ENCODE peak calls at places on chromosomes 16 and 17, in nine cellular contexts. One of them, this sample, is unnamed.

GRCh38 chr17:43125967-43126910 is 1.1 kb upstream of the BRCA1 start:
- DNase-seq in NCI-H345: no peak
- DNase-seq in hepatocyte: no peak
- DNase-seq in AG10803: no peak
- DNase-seq in stimulated activated naive CD8-positive, alpha-beta T cell treated with anti-CD3 and anti-CD28 coated beads, Interleukin-15, amount 100 ng/mL, for 72 hours: peak; percentile 5
- DNase-seq in lower lobe of right lung: no peak
- DNase-seq in choroid plexus epithelial cell: no peak
- DNase-seq in GM12878: no peak
- DNase-seq in epithelial cell of esophagus: no peak
- DNase-seq in this sample: peak; percentile 82

GRCh38 chr17:76479515-76480048 is 12.2 kb downstream of the AANAT start:
- DNase-seq in NCI-H345: no peak
- DNase-seq in hepatocyte: no peak
- DNase-seq in AG10803: no peak
- DNase-seq in stimulated activated naive CD8-positive, alpha-beta T cell treated with anti-CD3 and anti-CD28 coated beads, Interleukin-15, amount 100 ng/mL, for 72 hours: no peak
- DNase-seq in lower lobe of right lung: no peak
- DNase-seq in choroid plexus epithelial cell: no peak
- DNase-seq in GM12878: no peak
- DNase-seq in epithelial cell of esophagus: no peak
- DNase-seq in this sample: no peak

GRCh38 chr17:56678249-56679144 is 85.0 kb downstream of the NOG start:
- DNase-seq in NCI-H345: no peak
- DNase-seq in hepatocyte: peak; percentile 41
- DNase-seq in AG10803: no peak
- DNase-seq in stimulated activated naive CD8-positive, alpha-beta T cell treated with anti-CD3 and anti-CD28 coated beads, Interleukin-15, amount 100 ng/mL, for 72 hours: no peak
- DNase-seq in lower lobe of right lung: no peak
- DNase-seq in choroid plexus epithelial cell: no peak
- DNase-seq in GM12878: no peak
- DNase-seq in epithelial cell of esophagus: no peak
- DNase-seq in this sample: no peak

GRCh38 chr17:69972251-69972650 is 102.8 kb upstream of the KCNJ16 start:
- DNase-seq in NCI-H345: no peak
- DNase-seq in hepatocyte: no peak
- DNase-seq in AG10803: peak; percentile 55
- DNase-seq in stimulated activated naive CD8-positive, alpha-beta T cell treated with anti-CD3 and anti-CD28 coated beads, Interleukin-15, amount 100 ng/mL, for 72 hours: no peak
- DNase-seq in lower lobe of right lung: no peak
- DNase-seq in choroid plexus epithelial cell: no peak
- DNase-seq in GM12878: no peak
- DNase-seq in epithelial cell of esophagus: no peak
- DNase-seq in this sample: no peak

GRCh38 chr17:8371786-8372185 is 4.7 kb downstream of the KRABD2 start:
- DNase-seq in NCI-H345: no peak
- DNase-seq in hepatocyte: no peak
- DNase-seq in AG10803: no peak
- DNase-seq in stimulated activated naive CD8-positive, alpha-beta T cell treated with anti-CD3 and anti-CD28 coated beads, Interleukin-15, amount 100 ng/mL, for 72 hours: no peak
- DNase-seq in lower lobe of right lung: no peak
- DNase-seq in choroid plexus epithelial cell: no peak
- DNase-seq in GM12878: no peak
- DNase-seq in epithelial cell of esophagus: no peak
- DNase-seq in this sample: no peak

GRCh38 chr17:68172461-68172954 is 75.3 kb upstream of the AMZ2 start:
- DNase-seq in NCI-H345: peak; percentile 72
- DNase-seq in hepatocyte: peak; percentile 81
- DNase-seq in AG10803: peak; percentile 47
- DNase-seq in stimulated activated naive CD8-positive, alpha-beta T cell treated with anti-CD3 and anti-CD28 coated beads, Interleukin-15, amount 100 ng/mL, for 72 hours: peak; percentile 59
- DNase-seq in lower lobe of right lung: peak; percentile 72
- DNase-seq in choroid plexus epithelial cell: peak; percentile 71
- DNase-seq in GM12878: no peak
- DNase-seq in epithelial cell of esophagus: peak; percentile 62
- DNase-seq in this sample: peak; percentile 32

GRCh38 chr17:1546292-1546922 is 16.2 kb downstream of the PITPNA start:
- DNase-seq in NCI-H345: no peak
- DNase-seq in hepatocyte: no peak
- DNase-seq in AG10803: peak; percentile 19
- DNase-seq in stimulated activated naive CD8-positive, alpha-beta T cell treated with anti-CD3 and anti-CD28 coated beads, Interleukin-15, amount 100 ng/mL, for 72 hours: no peak
- DNase-seq in lower lobe of right lung: no peak
- DNase-seq in choroid plexus epithelial cell: no peak
- DNase-seq in GM12878: no peak
- DNase-seq in epithelial cell of esophagus: no peak
- DNase-seq in this sample: no peak

GRCh38 chr16:85145188-85145587 is 32.9 kb upstream of the CIBAR2 start:
- DNase-seq in NCI-H345: no peak
- DNase-seq in hepatocyte: no peak
- DNase-seq in AG10803: no peak
- DNase-seq in stimulated activated naive CD8-positive, alpha-beta T cell treated with anti-CD3 and anti-CD28 coated beads, Interleukin-15, amount 100 ng/mL, for 72 hours: no peak
- DNase-seq in lower lobe of right lung: no peak
- DNase-seq in choroid plexus epithelial cell: no peak
- DNase-seq in GM12878: no peak
- DNase-seq in epithelial cell of esophagus: no peak
- DNase-seq in this sample: no peak

GRCh38 chr16:2468725-2469398 is 2.2 kb upstream of the NTN3 start:
- DNase-seq in NCI-H345: peak; percentile 98
- DNase-seq in hepatocyte: no peak
- DNase-seq in AG10803: no peak
- DNase-seq in stimulated activated naive CD8-positive, alpha-beta T cell treated with anti-CD3 and anti-CD28 coated beads, Interleukin-15, amount 100 ng/mL, for 72 hours: no peak
- DNase-seq in lower lobe of right lung: no peak
- DNase-seq in choroid plexus epithelial cell: no peak
- DNase-seq in GM12878: peak; percentile 49
- DNase-seq in epithelial cell of esophagus: no peak
- DNase-seq in this sample: no peak

GRCh38 chr16:69187387-69187890 is 475 bp downstream of the SNTB2 start:
- DNase-seq in NCI-H345: peak; percentile 14
- DNase-seq in hepatocyte: peak; percentile 76
- DNase-seq in AG10803: peak; percentile 43
- DNase-seq in stimulated activated naive CD8-positive, alpha-beta T cell treated with anti-CD3 and anti-CD28 coated beads, Interleukin-15, amount 100 ng/mL, for 72 hours: peak; percentile 47
- DNase-seq in lower lobe of right lung: peak; percentile 79
- DNase-seq in choroid plexus epithelial cell: no peak
- DNase-seq in GM12878: no peak
- DNase-seq in epithelial cell of esophagus: peak; percentile 46
- DNase-seq in this sample: no peak

GRCh38 chr16:62903961-62904502 is 867.8 kb upstream of the CDH8 start:
- DNase-seq in NCI-H345: no peak
- DNase-seq in hepatocyte: no peak
- DNase-seq in AG10803: no peak
- DNase-seq in stimulated activated naive CD8-positive, alpha-beta T cell treated with anti-CD3 and anti-CD28 coated beads, Interleukin-15, amount 100 ng/mL, for 72 hours: no peak
- DNase-seq in lower lobe of right lung: no peak
- DNase-seq in choroid plexus epithelial cell: no peak
- DNase-seq in GM12878: no peak
- DNase-seq in epithelial cell of esophagus: no peak
- DNase-seq in this sample: no peak

GRCh38 chr17:50708050-50709000 is 611 bp upstream of the ANKRD40 start:
- DNase-seq in NCI-H345: no peak
- DNase-seq in hepatocyte: no peak
- DNase-seq in AG10803: peak; percentile 32
- DNase-seq in stimulated activated naive CD8-positive, alpha-beta T cell treated with anti-CD3 and anti-CD28 coated beads, Interleukin-15, amount 100 ng/mL, for 72 hours: no peak
- DNase-seq in lower lobe of right lung: no peak
- DNase-seq in choroid plexus epithelial cell: peak; percentile 59
- DNase-seq in GM12878: peak; percentile 17
- DNase-seq in epithelial cell of esophagus: no peak
- DNase-seq in this sample: no peak

GRCh38 chr16:55279598-55279997 is 44.4 kb upstream of the IRX6 start:
- DNase-seq in NCI-H345: no peak
- DNase-seq in hepatocyte: no peak
- DNase-seq in AG10803: no peak
- DNase-seq in stimulated activated naive CD8-positive, alpha-beta T cell treated with anti-CD3 and anti-CD28 coated beads, Interleukin-15, amount 100 ng/mL, for 72 hours: no peak
- DNase-seq in lower lobe of right lung: no peak
- DNase-seq in choroid plexus epithelial cell: no peak
- DNase-seq in GM12878: no peak
- DNase-seq in epithelial cell of esophagus: no peak
- DNase-seq in this sample: no peak

GRCh38 chr17:46044286-46044928 is 45.4 kb downstream of the STH start:
- DNase-seq in NCI-H345: peak; percentile 48
- DNase-seq in hepatocyte: peak; percentile 89
- DNase-seq in AG10803: peak; percentile 92
- DNase-seq in stimulated activated naive CD8-positive, alpha-beta T cell treated with anti-CD3 and anti-CD28 coated beads, Interleukin-15, amount 100 ng/mL, for 72 hours: no peak
- DNase-seq in lower lobe of right lung: no peak
- DNase-seq in choroid plexus epithelial cell: peak; percentile 97
- DNase-seq in GM12878: no peak
- DNase-seq in epithelial cell of esophagus: peak; percentile 88
- DNase-seq in this sample: peak; percentile 80